ENCODE peak calls at places on chromosomes 7 and 10, in ten cellular contexts. V, E, D, Z, F, P, W, C, R and B are unnamed samples.

GRCh38 chr7:125136341-125136740 is 206.7 kb upstream of the POT1 start:
- DNase-seq in D (no peak), C (no peak), P (no peak), W (no peak), E (no peak), R (no peak), Z (no peak), F (no peak), V (no peak), B (no peak)

GRCh38 chr10:97718659-97719142 is 5.2 kb downstream of the MARVELD1 start:
- DNase-seq in R (no peak), F (no peak), E (peak), D (no peak), Z (no peak), W (no peak), C (no peak), V (peak), P (peak), B (no peak)

GRCh38 chr10:37734971-37735370 is 122.4 kb downstream of the ZNF248 start:
- DNase-seq in V (no peak), W (no peak), C (no peak), P (no peak), Z (no peak), D (no peak), F (no peak), E (no peak), R (no peak), B (no peak)

GRCh38 chr10:49177391-49178355 is 10.5 kb downstream of the TMEM273 start:
- DNase-seq in F (peak), R (peak), W (no peak), V (peak), Z (peak), D (no peak), E (peak), P (peak), C (no peak), B (peak)

GRCh38 chr10:21022821-21023220 is 125.7 kb upstream of the NEBL start:
- DNase-seq in P (no peak), W (no peak), C (no peak), D (no peak), Z (no peak), E (no peak), V (peak), F (no peak), R (no peak), B (no peak)

GRCh38 chr10:106182542-106182941 is 982.0 kb downstream of the SORCS1 start:
- DNase-seq in D (no peak), P (peak), W (no peak), V (no peak), R (no peak), E (peak), F (no peak), C (no peak), Z (no peak), B (no peak)

GRCh38 chr7:23093111-23093510 is 12.5 kb upstream of the KLHL7 start:
- DNase-seq in C (no peak), P (no peak), E (no peak), F (no peak), Z (no peak), W (no peak), V (no peak), R (no peak), D (no peak), B (no peak)

GRCh38 chr7:106367664-106368063 is 82.9 kb upstream of the NAMPT start:
- DNase-seq in F (no peak), W (no peak), E (no peak), C (no peak), D (no peak), V (no peak), Z (no peak), P (no peak), R (no peak), B (no peak)

GRCh38 chr7:115274-115911 is 77.0 kb upstream of the FAM20C start:
- DNase-seq in C (no peak), F (no peak), V (peak), E (no peak), W (no peak), D (no peak), P (no peak), Z (peak), R (no peak), B (no peak)